ENCODE peak calls at places on chromosomes 2 and 18, in six cellular contexts. S is ascending aorta, J is IMR-90, Z is HCT116, Q is OCI-LY7, K is stomach. W is an unnamed sample.

GRCh38 chr2:68653034-68653433 is 9.7 kb downstream of the PROKR1 start:
- DNase-seq in Z (no peak), K (no peak), J (no peak), Q (no peak), S (no peak), W (no peak)

GRCh38 chr2:159614534-159615186 is 1.7 kb downstream of the BAZ2B start:
- DNase-seq in Z (peak; percentile 7), Q (no peak), J (peak; percentile 67), S (no peak), K (no peak), W (no peak)

GRCh38 chr2:20242727-20243377 is 17.9 kb upstream of the SDC1 start:
- DNase-seq in Q (peak; percentile 17), J (no peak), K (no peak), Z (no peak), S (no peak), W (no peak)

GRCh38 chr18:11310476-11311086 is 161.2 kb upstream of the PIEZO2 start:
- DNase-seq in K (no peak), J (peak; percentile 49), S (no peak), Q (peak; percentile 64), Z (peak; percentile 22), W (peak; percentile 51)

GRCh38 chr2:26533661-26534060 is 55.7 kb upstream of the OTOF start:
- DNase-seq in S (peak; percentile 44), Z (no peak), J (no peak), K (no peak), Q (no peak), W (no peak)

GRCh38 chr18:23586249-23587196 is at the start of gene NPC1:
- DNase-seq in S (peak; percentile 97), J (peak; percentile 92), K (peak; percentile 96), Z (peak; percentile 80), Q (peak; percentile 94), W (peak; percentile 95)

GRCh38 chr18:56298935-56299334 is 339.5 kb downstream of the TXNL1 start:
- DNase-seq in S (no peak), K (no peak), J (peak; percentile 62), Z (no peak), Q (no peak), W (no peak)

GRCh38 chr2:178331474-178332431 is 119.2 kb downstream of the PRKRA start:
- DNase-seq in K (no peak), Z (no peak), Q (no peak), J (no peak), S (no peak), W (no peak)

GRCh38 chr2:182920631-182921056 is 54.2 kb upstream of the FRZB start:
- DNase-seq in S (no peak), Z (no peak), K (no peak), J (no peak), Q (peak; percentile 20), W (no peak)

GRCh38 chr2:238331916-238332315 is 11.6 kb downstream of the TRAF3IP1 start:
- DNase-seq in J (no peak), K (no peak), Q (no peak), S (no peak), Z (no peak), W (no peak)

GRCh38 chr2:193963472-193964119 is 1693.4 kb upstream of the SLC39A10 start:
- DNase-seq in K (no peak), Z (peak; percentile 36), S (no peak), J (no peak), Q (peak; percentile 13), W (no peak)

GRCh38 chr2:118846667-118847446 is 591 bp downstream of the EN1 start:
- DNase-seq in K (no peak), J (no peak), Z (no peak), Q (no peak), S (peak; percentile 55), W (no peak)

GRCh38 chr2:85234879-85235278 is 92.9 kb downstream of the TGOLN2 start:
- DNase-seq in S (no peak), Z (no peak), J (no peak), Q (no peak), K (no peak), W (no peak)

GRCh38 chr2:241902357-241902991 is 32.9 kb downstream of the RTP5 start:
- DNase-seq in J (no peak), Z (no peak), Q (no peak), S (peak; percentile 41), K (peak; percentile 25), W (peak; percentile 61)

GRCh38 chr18:3995476-3996102 is 459.5 kb downstream of the DLGAP1 start:
- DNase-seq in S (peak; percentile 71), K (peak; percentile 64), J (peak; percentile 82), Z (peak; percentile 73), Q (peak; percentile 85), W (peak; percentile 45)

DNA sequence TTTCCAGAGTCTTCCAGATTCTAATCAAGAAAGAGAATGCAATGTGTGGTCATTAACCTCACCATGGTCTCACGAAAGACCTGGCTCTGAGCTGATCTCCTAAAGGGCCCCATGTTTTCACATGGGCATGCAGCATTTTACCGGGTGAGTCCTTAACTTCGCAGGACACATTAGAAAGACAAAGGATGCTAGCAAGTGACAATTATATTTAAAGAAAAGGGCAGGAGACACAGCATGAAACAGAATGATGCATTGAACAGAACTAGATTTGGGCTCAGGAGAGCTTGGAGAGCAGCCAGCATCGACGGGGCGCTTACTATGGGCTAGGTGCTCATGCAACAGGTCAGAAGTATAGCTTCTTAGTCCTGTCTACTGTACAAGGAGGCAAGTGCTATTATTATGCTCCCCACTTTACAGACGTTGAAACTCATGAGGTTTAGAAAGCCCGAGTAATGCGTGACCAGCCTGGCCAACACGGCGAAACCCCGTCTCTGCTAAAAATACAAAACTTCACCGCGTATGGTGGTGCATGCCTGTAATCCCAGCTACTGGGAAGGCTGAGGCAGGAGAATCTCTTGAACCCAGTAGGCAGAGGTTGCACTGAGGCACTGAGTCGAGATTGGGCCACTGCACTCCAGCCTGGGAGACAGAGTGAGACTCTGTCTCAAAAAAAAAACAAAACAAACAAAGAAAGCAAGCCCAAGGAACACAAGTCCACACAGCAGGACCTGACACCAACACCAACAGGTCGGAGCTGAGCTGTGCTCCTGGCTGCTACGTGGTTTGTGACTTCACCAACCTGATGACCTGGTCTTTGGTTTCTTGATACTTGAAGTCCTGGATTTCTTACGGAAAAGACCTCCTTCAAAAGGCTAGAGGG is 16.1 kb downstream of the MBP start:
- DNase-seq in Z (no peak), Q (no peak), S (no peak), K (no peak), J (no peak), W (peak; percentile 9)
- H3K4me1 ChIP-seq in Z (peaks cover 6% of the 10 kb centered on the region), Q (peaks cover 20% of the 10 kb centered on the region), S (peaks cover 10% of the 10 kb centered on the region), K (peaks cover 61% of the 10 kb centered on the region), J (peaks cover 11% of the 10 kb centered on the region), W (peaks cover 12% of the 10 kb centered on the region)

GRCh38 chr2:236168110-236169067 is at the start of gene GBX2:
- DNase-seq in K (no peak), S (no peak), J (peak; percentile 17), Q (no peak), Z (peak; percentile 80), W (no peak)
- H3K4me1 ChIP-seq in K (peaks cover 78% of the 10 kb centered on the region), S (peaks cover 26% of the 10 kb centered on the region), J (peaks cover 2% of the 10 kb centered on the region), Q (no peaks in the 10 kb centered on the region), Z (no peaks in the 10 kb centered on the region), W (no peaks in the 10 kb centered on the region)

GRCh38 chr18:79396431-79397287 is 929 bp downstream of the NFATC1 start:
- DNase-seq in K (no peak), S (no peak), J (peak; percentile 26), Z (no peak), Q (peak; percentile 61), W (peak; percentile 90)
- H3K4me1 ChIP-seq in K (peaks cover 72% of the 10 kb centered on the region), S (peaks cover 17% of the 10 kb centered on the region), J (peaks cover 5% of the 10 kb centered on the region), Z (peaks cover 12% of the 10 kb centered on the region), Q (peaks cover 37% of the 10 kb centered on the region), W (peaks cover 6% of the 10 kb centered on the region)

DNA sequence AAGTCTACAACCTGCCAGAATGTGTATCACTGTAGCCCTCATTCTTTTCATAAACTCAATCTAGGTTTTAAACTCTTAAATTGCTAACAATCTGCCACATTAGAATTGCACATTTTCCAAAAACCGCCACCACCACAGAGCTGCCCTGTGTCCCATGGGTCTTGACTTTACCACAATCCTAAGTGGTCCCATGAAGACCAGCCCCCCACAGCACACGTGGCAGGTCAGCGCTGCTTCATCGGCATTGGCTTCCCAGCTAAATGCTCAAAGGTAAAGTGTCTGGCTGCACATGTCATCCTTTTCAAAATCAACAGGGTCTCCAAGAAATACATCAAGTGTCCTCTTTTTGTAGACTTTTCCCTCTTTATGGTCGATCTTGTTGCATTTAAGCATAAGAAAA is 2.4 kb downstream of the TBC1D8 start:
- DNase-seq in J (no peak), K (no peak), Q (no peak), Z (no peak), S (no peak), W (no peak)
- H3K4me1 ChIP-seq in J (peaks cover 7% of the 10 kb centered on the region), K (peaks cover 91% of the 10 kb centered on the region), Q (peaks cover 6% of the 10 kb centered on the region), Z (peaks cover 42% of the 10 kb centered on the region), S (peaks cover 15% of the 10 kb centered on the region), W (peaks cover 13% of the 10 kb centered on the region)

DNA sequence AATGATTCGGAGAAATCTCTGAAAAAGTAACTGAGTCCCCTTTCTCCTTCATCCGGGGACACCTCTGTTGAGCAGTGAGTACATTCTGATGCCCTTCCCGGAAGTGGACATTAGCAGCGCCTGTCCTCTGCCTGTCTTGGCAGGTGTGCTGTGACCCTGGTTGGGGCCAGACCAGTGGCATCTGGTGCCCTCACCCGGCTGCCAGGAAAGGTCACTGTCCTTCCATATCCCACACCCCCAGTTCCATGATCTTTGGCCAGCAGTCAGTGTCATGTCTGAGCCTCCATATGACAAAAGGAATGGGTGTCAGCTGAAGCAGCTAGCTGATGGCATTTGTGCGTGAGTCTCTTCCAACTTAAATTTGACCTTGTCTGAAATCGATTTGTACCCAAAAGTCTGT is 128.1 kb downstream of the NCK2 start:
- DNase-seq in K (no peak), Z (no peak), S (no peak), J (no peak), Q (no peak), W (no peak)
- H3K4me1 ChIP-seq in K (peaks cover 53% of the 10 kb centered on the region), Z (no peaks in the 10 kb centered on the region), S (peaks cover 5% of the 10 kb centered on the region), J (peaks cover 10% of the 10 kb centered on the region), Q (no peaks in the 10 kb centered on the region), W (peaks cover 7% of the 10 kb centered on the region)

DNA sequence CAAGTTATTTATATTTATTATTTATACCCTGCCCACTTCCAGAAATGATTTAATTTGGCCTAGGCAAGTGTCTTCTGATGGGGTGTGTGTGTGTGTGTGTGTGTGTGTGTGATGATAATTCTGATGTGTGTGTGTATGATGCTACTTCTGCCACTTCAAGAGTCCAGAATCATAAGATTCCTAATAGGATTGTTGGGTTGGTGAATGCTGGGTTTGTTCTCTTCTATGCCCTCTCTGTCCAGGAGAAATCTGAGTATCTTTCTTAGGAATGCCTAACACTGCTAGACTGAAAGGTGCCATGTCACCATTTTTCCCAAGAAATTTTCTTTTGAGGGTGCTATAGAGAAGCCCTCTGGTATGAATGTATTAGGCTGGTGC is 122.5 kb downstream of the SPTBN1 start:
- DNase-seq in S (no peak), Z (no peak), K (no peak), J (no peak), Q (no peak), W (no peak)
- H3K4me1 ChIP-seq in S (peaks cover 47% of the 10 kb centered on the region), Z (peaks cover 9% of the 10 kb centered on the region), K (peaks cover 100% of the 10 kb centered on the region), J (peaks cover 17% of the 10 kb centered on the region), Q (peaks cover 95% of the 10 kb centered on the region), W (peaks cover 37% of the 10 kb centered on the region)

DNA sequence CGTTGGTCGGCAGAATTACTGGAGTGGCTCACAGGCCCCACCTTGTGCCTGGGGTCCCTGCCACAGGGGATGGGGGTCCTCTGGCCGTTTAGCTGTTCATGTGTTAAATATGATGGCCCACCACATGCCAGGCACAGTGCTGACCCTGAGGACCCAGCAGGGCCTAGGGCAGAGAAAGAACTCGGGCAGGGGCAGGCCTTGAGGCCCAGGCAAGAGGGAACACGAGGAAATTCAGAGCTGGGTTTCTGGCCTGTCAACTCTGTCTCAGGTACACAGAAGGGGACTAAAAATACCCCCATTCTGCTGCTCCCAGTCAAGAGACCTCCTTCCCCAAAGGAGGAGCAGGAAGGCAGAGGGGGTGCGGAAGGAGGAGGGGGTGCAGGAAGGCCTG is 66.2 kb downstream of the DNMT3A start:
- DNase-seq in Z (no peak), S (no peak), J (no peak), K (no peak), Q (no peak), W (no peak)
- H3K4me1 ChIP-seq in Z (no peaks in the 10 kb centered on the region), S (peaks cover 10% of the 10 kb centered on the region), J (peaks cover 5% of the 10 kb centered on the region), K (peaks cover 70% of the 10 kb centered on the region), Q (peaks cover 21% of the 10 kb centered on the region), W (peaks cover 2% of the 10 kb centered on the region)

W was measured in right cardiac atrium.